ENCODE peak calls at places on chromosomes 13 and 19, in four cellular contexts. One of them, this sample, is unnamed.

GRCh38 chr19:51676566-51677083 is 16.5 kb upstream of the SPACA6 start:
- DNase-seq in AG09309: no peak
- DNase-seq in fibroblast of the aortic adventitia: no peak
- DNase-seq in keratinocyte: no peak
- DNase-seq in this sample: no peak

GRCh38 chr13:32022292-32022691 is 9.3 kb upstream of the FRY start:
- DNase-seq in fibroblast of the aortic adventitia: no peak
- DNase-seq in AG09309: no peak
- DNase-seq in keratinocyte: no peak
- DNase-seq in this sample: no peak

GRCh38 chr13:89082623-89083022 is 1411.5 kb downstream of the SLITRK5 start:
- DNase-seq in keratinocyte: no peak
- DNase-seq in fibroblast of the aortic adventitia: no peak
- DNase-seq in AG09309: no peak
- DNase-seq in this sample: no peak

GRCh38 chr19:16899566-16900075 is 10.8 kb downstream of the F2RL3 start:
- DNase-seq in keratinocyte: no peak
- DNase-seq in fibroblast of the aortic adventitia: peak
- DNase-seq in AG09309: no peak
- DNase-seq in this sample: peak

GRCh38 chr19:5627395-5627904 is 4.6 kb downstream of the SAFB start:
- DNase-seq in AG09309: no peak
- DNase-seq in keratinocyte: no peak
- DNase-seq in fibroblast of the aortic adventitia: peak
- DNase-seq in this sample: no peak

GRCh38 chr13:97967948-97968347 is 14.5 kb downstream of the IPO5 start:
- DNase-seq in fibroblast of the aortic adventitia: peak
- DNase-seq in AG09309: no peak
- DNase-seq in keratinocyte: no peak
- DNase-seq in this sample: no peak

GRCh38 chr19:51166846-51167490 is 24.9 kb downstream of the SIGLEC7 start:
- DNase-seq in fibroblast of the aortic adventitia: no peak
- DNase-seq in AG09309: no peak
- DNase-seq in keratinocyte: no peak
- DNase-seq in this sample: no peak

GRCh38 chr19:35040826-35041547 is 534 bp upstream of the HPN start:
- DNase-seq in fibroblast of the aortic adventitia: peak
- DNase-seq in keratinocyte: no peak
- DNase-seq in AG09309: no peak
- DNase-seq in this sample: no peak

GRCh38 chr19:46859637-46860124 is 1.1 kb upstream of the ARHGAP35 start:
- DNase-seq in AG09309: no peak
- DNase-seq in fibroblast of the aortic adventitia: no peak
- DNase-seq in keratinocyte: no peak
- DNase-seq in this sample: no peak

GRCh38 chr19:11506101-11506555 is 489 bp upstream of the ZNF653 start:
- DNase-seq in fibroblast of the aortic adventitia: no peak
- DNase-seq in AG09309: no peak
- DNase-seq in keratinocyte: no peak
- DNase-seq in this sample: no peak

GRCh38 chr19:10112037-10112751 is 701 bp downstream of the P2RY11 start:
- DNase-seq in keratinocyte: no peak
- DNase-seq in fibroblast of the aortic adventitia: no peak
- DNase-seq in AG09309: no peak
- DNase-seq in this sample: no peak

GRCh38 chr13:108249150-108249549 is 20.4 kb upstream of the TNFSF13B start:
- DNase-seq in keratinocyte: no peak
- DNase-seq in AG09309: no peak
- DNase-seq in fibroblast of the aortic adventitia: no peak
- DNase-seq in this sample: no peak

GRCh38 chr13:49253310-49253709 is 5.6 kb downstream of the CDADC1 start:
- DNase-seq in AG09309: no peak
- DNase-seq in keratinocyte: no peak
- DNase-seq in fibroblast of the aortic adventitia: no peak
- DNase-seq in this sample: no peak

GRCh38 chr19:10892256-10892655 is 20.9 kb downstream of the CARM1 start:
- DNase-seq in fibroblast of the aortic adventitia: no peak
- DNase-seq in keratinocyte: no peak
- DNase-seq in AG09309: no peak
- DNase-seq in this sample: no peak

GRCh38 chr13:84431646-84432045 is 549.4 kb upstream of the SLITRK1 start:
- DNase-seq in keratinocyte: no peak
- DNase-seq in fibroblast of the aortic adventitia: peak
- DNase-seq in AG09309: no peak
- DNase-seq in this sample: peak

GRCh38 chr13:113209336-113209879 is at the start of gene CUL4A:
- DNase-seq in AG09309: no peak
- DNase-seq in keratinocyte: no peak
- DNase-seq in fibroblast of the aortic adventitia: peak
- DNase-seq in this sample: peak

GRCh38 chr19:15417699-15418098 is 1.1 kb downstream of the AKAP8L start:
- DNase-seq in keratinocyte: no peak
- DNase-seq in fibroblast of the aortic adventitia: peak
- DNase-seq in AG09309: no peak
- DNase-seq in this sample: peak

GRCh38 chr19:4662812-4663211 is 7.3 kb downstream of the MYDGF start:
- DNase-seq in AG09309: no peak
- DNase-seq in keratinocyte: no peak
- DNase-seq in fibroblast of the aortic adventitia: no peak
- DNase-seq in this sample: no peak

GRCh38 chr13:110436276-110436675 is 125.2 kb downstream of the RAB20 start:
- DNase-seq in keratinocyte: no peak
- DNase-seq in AG09309: no peak
- DNase-seq in fibroblast of the aortic adventitia: peak
- DNase-seq in this sample: peak

GRCh38 chr13:52128714-52129700 is at the start of gene NEK5:
- DNase-seq in AG09309: no peak
- DNase-seq in fibroblast of the aortic adventitia: peak
- DNase-seq in keratinocyte: no peak
- DNase-seq in this sample: peak

GRCh38 chr13:50645092-50645491 is 198.4 kb downstream of the DLEU7 start:
- DNase-seq in keratinocyte: peak
- DNase-seq in fibroblast of the aortic adventitia: no peak
- DNase-seq in AG09309: no peak
- DNase-seq in this sample: peak

GRCh38 chr13:94664889-94665288 is 47.5 kb downstream of the SOX21 start:
- DNase-seq in fibroblast of the aortic adventitia: no peak
- DNase-seq in keratinocyte: no peak
- DNase-seq in AG09309: no peak
- DNase-seq in this sample: no peak

GRCh38 chr13:23447927-23448326 is 14.4 kb upstream of the SACS start:
- DNase-seq in AG09309: no peak
- DNase-seq in fibroblast of the aortic adventitia: peak
- DNase-seq in keratinocyte: no peak
- DNase-seq in this sample: no peak

GRCh38 chr13:100671389-100672182 is 3.0 kb downstream of the TMTC4 start:
- DNase-seq in AG09309: no peak
- DNase-seq in keratinocyte: no peak
- DNase-seq in fibroblast of the aortic adventitia: no peak
- DNase-seq in this sample: no peak

GRCh38 chr19:34957830-34958751 is 5.9 kb downstream of the ZNF792 start:
- DNase-seq in AG09309: no peak
- DNase-seq in keratinocyte: no peak
- DNase-seq in fibroblast of the aortic adventitia: no peak
- DNase-seq in this sample: no peak

GRCh38 chr19:10122066-10122465 is 2.4 kb upstream of the EIF3G start:
- DNase-seq in AG09309: peak
- DNase-seq in keratinocyte: no peak
- DNase-seq in fibroblast of the aortic adventitia: peak
- DNase-seq in this sample: peak

GRCh38 chr19:36212895-36213294 is 1.6 kb downstream of the ZNF565 start:
- DNase-seq in fibroblast of the aortic adventitia: no peak
- DNase-seq in AG09309: no peak
- DNase-seq in keratinocyte: no peak
- DNase-seq in this sample: no peak

GRCh38 chr13:44273991-44274810 is 99.4 kb upstream of the SERP2 start:
- DNase-seq in keratinocyte: no peak
- DNase-seq in AG09309: peak
- DNase-seq in fibroblast of the aortic adventitia: peak
- DNase-seq in this sample: peak

GRCh38 chr19:32773126-32773525 is 53.6 kb downstream of the TDRD12 start:
- DNase-seq in keratinocyte: no peak
- DNase-seq in AG09309: no peak
- DNase-seq in fibroblast of the aortic adventitia: no peak
- DNase-seq in this sample: no peak

GRCh38 chr19:32767951-32768679 is 48.5 kb downstream of the TDRD12 start:
- DNase-seq in AG09309: no peak
- DNase-seq in keratinocyte: no peak
- DNase-seq in fibroblast of the aortic adventitia: no peak
- DNase-seq in this sample: no peak

DNA sequence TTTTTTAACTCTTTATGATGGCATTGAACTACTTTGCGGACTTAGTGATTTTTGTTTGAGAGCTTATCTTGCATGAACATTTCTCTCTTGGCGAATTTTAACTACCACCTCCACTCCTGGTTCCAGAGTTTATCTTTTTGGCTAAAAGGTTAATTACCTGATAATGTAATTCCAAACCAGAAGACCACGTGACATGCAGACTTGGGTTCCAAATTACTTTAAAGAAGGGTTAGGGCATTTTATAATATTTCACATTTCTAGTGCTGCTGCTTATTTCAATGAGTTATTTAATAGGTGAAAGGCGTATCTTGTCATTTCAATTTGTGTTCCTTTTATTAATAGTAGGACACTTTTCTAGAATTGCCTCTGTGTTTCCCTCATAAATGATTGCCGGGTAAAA is 52.0 kb downstream of the TDRD12 start:
- DNase-seq in keratinocyte: no peak
- DNase-seq in fibroblast of the aortic adventitia: no peak
- DNase-seq in AG09309: no peak
- DNase-seq in this sample: no peak
- TF ChIP-seq CTCF in keratinocyte: no peak
- TF ChIP-seq CTCF in fibroblast of the aortic adventitia: no peak
- TF ChIP-seq CTCF in AG09309: no peak
- TF ChIP-seq CTCF in this sample: no peak

GRCh38 chr13:33348366-33348765 is 62.8 kb upstream of the STARD13 start:
- DNase-seq in AG09309: peak
- DNase-seq in fibroblast of the aortic adventitia: peak
- DNase-seq in keratinocyte: no peak
- DNase-seq in this sample: peak

GRCh38 chr13:33349314-33349995 is 63.9 kb upstream of the STARD13 start:
- DNase-seq in fibroblast of the aortic adventitia: peak
- DNase-seq in keratinocyte: no peak
- DNase-seq in AG09309: no peak
- DNase-seq in this sample: no peak

GRCh38 chr13:33352023-33352422 is 66.5 kb upstream of the STARD13 start:
- DNase-seq in keratinocyte: no peak
- DNase-seq in AG09309: no peak
- DNase-seq in fibroblast of the aortic adventitia: no peak
- DNase-seq in this sample: no peak

GRCh38 chr13:33351324-33351723 is 65.8 kb upstream of the STARD13 start:
- DNase-seq in keratinocyte: no peak
- DNase-seq in fibroblast of the aortic adventitia: peak
- DNase-seq in AG09309: peak
- DNase-seq in this sample: peak

DNA sequence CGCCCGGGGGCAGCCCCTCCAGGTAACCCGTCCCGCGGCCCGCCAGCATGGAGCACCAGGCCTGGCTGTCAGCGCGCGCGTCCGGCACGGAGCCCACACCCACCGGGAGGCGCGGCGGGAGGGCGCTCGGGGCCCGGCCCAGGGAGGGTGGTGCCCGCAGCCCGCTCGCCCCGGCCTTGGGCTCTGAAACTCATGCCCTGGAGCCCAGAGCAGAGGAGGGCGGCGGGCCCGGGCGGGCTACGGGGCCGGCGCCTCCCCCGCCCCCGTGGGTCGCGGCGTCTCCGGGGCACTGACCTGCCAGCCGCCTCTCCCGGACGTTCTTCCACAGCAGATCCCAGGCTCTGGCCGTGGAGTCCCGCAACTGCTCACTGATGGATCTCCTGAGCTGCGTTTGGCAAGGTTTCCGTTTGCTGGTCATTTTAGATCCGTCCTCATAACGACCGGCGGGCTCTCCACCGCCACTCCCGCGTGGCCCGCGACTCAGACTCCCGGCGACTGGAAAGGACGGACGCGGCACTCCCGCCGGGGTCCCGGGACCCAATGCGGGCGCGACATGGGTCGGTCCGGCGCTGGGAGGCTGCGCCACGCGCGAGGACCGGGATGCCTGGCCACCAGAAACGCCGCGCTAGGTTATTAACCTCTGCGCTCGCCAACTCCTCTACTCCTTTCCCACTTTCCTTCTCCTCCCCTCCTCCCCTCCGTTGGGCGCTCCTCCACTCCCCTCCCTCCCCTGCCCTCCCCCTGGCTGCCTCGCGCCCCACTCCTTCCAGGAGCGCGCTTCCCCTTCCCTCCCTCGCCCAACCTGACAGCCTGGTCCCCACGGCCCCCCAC is 64.7 kb upstream of the STARD13 start:
- DNase-seq in fibroblast of the aortic adventitia: peak
- DNase-seq in AG09309: no peak
- DNase-seq in keratinocyte: no peak
- DNase-seq in this sample: peak
- H3K4me3 ChIP-seq in fibroblast of the aortic adventitia: peak
- H3K4me3 ChIP-seq in AG09309: peak
- H3K4me3 ChIP-seq in keratinocyte: peak
- H3K4me3 ChIP-seq in this sample: peak

GRCh38 chr19:7865262-7865911 is 8.8 kb downstream of the PRR36 start:
- DNase-seq in AG09309: no peak
- DNase-seq in keratinocyte: no peak
- DNase-seq in fibroblast of the aortic adventitia: no peak
- DNase-seq in this sample: no peak
- TF ChIP-seq CTCF in AG09309: no peak
- TF ChIP-seq CTCF in keratinocyte: no peak
- TF ChIP-seq CTCF in fibroblast of the aortic adventitia: no peak
- TF ChIP-seq CTCF in this sample: no peak

GRCh38 chr19:18320865-18321728 is 1.8 kb downstream of the LSM4 start:
- DNase-seq in keratinocyte: no peak
- DNase-seq in AG09309: no peak
- DNase-seq in fibroblast of the aortic adventitia: no peak
- DNase-seq in this sample: no peak
- H3K4me3 ChIP-seq in keratinocyte: no peak
- H3K4me3 ChIP-seq in AG09309: no peak
- H3K4me3 ChIP-seq in fibroblast of the aortic adventitia: no peak
- H3K4me3 ChIP-seq in this sample: no peak

GRCh38 chr13:104657196-104657595 is 1591.0 kb upstream of the SLC10A2 start:
- DNase-seq in keratinocyte: no peak
- DNase-seq in fibroblast of the aortic adventitia: no peak
- DNase-seq in AG09309: no peak
- DNase-seq in this sample: no peak
- TF ChIP-seq CTCF in keratinocyte: no peak
- TF ChIP-seq CTCF in fibroblast of the aortic adventitia: no peak
- TF ChIP-seq CTCF in AG09309: no peak
- TF ChIP-seq CTCF in this sample: no peak

This sample was measured in astrocyte of the spinal cord.